ENCODE peak calls at places on chromosomes 12 and 14, in ten cellular contexts. One of them, this sample, is unnamed.

GRCh38 chr12:47097276-47097896 is 17.6 kb upstream of the AMIGO2 start:
- DNase-seq in body of pancreas: no peak
- DNase-seq in AG04450: no peak
- DNase-seq in left ventricle myocardium inferior: no peak
- DNase-seq in BE2C: no peak
- DNase-seq in heart left ventricle: no peak
- DNase-seq in transverse colon: no peak
- DNase-seq in CD8-positive, alpha-beta T cell: no peak
- DNase-seq in cardiac muscle cell: no peak
- DNase-seq in Peyer's patch: no peak
- DNase-seq in this sample: no peak

GRCh38 chr12:1594045-1594294 is 411 bp downstream of the FBXL14 start:
- DNase-seq in BE2C: peak; percentile 76
- DNase-seq in body of pancreas: peak; percentile 71
- DNase-seq in cardiac muscle cell: no peak
- DNase-seq in heart left ventricle: peak; percentile 76
- DNase-seq in AG04450: no peak
- DNase-seq in CD8-positive, alpha-beta T cell: no peak
- DNase-seq in transverse colon: peak; percentile 76
- DNase-seq in left ventricle myocardium inferior: peak; percentile 76
- DNase-seq in Peyer's patch: peak; percentile 61
- DNase-seq in this sample: peak; percentile 68

GRCh38 chr12:107178776-107179175 is 85.4 kb upstream of the CRY1 start:
- DNase-seq in transverse colon: no peak
- DNase-seq in BE2C: no peak
- DNase-seq in Peyer's patch: no peak
- DNase-seq in AG04450: no peak
- DNase-seq in heart left ventricle: no peak
- DNase-seq in body of pancreas: no peak
- DNase-seq in left ventricle myocardium inferior: no peak
- DNase-seq in CD8-positive, alpha-beta T cell: peak; percentile 24
- DNase-seq in cardiac muscle cell: no peak
- DNase-seq in this sample: no peak

GRCh38 chr14:93520053-93520607 is 89.4 kb downstream of the UNC79 start:
- DNase-seq in heart left ventricle: no peak
- DNase-seq in transverse colon: no peak
- DNase-seq in Peyer's patch: no peak
- DNase-seq in left ventricle myocardium inferior: no peak
- DNase-seq in body of pancreas: no peak
- DNase-seq in CD8-positive, alpha-beta T cell: no peak
- DNase-seq in BE2C: no peak
- DNase-seq in cardiac muscle cell: no peak
- DNase-seq in AG04450: no peak
- DNase-seq in this sample: peak; percentile 2

GRCh38 chr12:11719678-11720099 is 70.2 kb downstream of the ETV6 start:
- DNase-seq in heart left ventricle: peak; percentile 80
- DNase-seq in body of pancreas: no peak
- DNase-seq in cardiac muscle cell: no peak
- DNase-seq in transverse colon: peak; percentile 39
- DNase-seq in AG04450: peak; percentile 82
- DNase-seq in left ventricle myocardium inferior: peak; percentile 28
- DNase-seq in Peyer's patch: peak; percentile 53
- DNase-seq in CD8-positive, alpha-beta T cell: no peak
- DNase-seq in BE2C: peak; percentile 78
- DNase-seq in this sample: peak; percentile 52

GRCh38 chr12:70576341-70577282 is 60.6 kb downstream of the PTPRB start:
- DNase-seq in CD8-positive, alpha-beta T cell: no peak
- DNase-seq in Peyer's patch: no peak
- DNase-seq in transverse colon: no peak
- DNase-seq in cardiac muscle cell: peak; percentile 78
- DNase-seq in heart left ventricle: no peak
- DNase-seq in body of pancreas: no peak
- DNase-seq in left ventricle myocardium inferior: no peak
- DNase-seq in AG04450: peak; percentile 50
- DNase-seq in BE2C: no peak
- DNase-seq in this sample: no peak

GRCh38 chr14:94355191-94355794 is 32.2 kb upstream of the SERPINA6 start:
- DNase-seq in heart left ventricle: no peak
- DNase-seq in cardiac muscle cell: peak; percentile 10
- DNase-seq in body of pancreas: peak; percentile 18
- DNase-seq in Peyer's patch: no peak
- DNase-seq in CD8-positive, alpha-beta T cell: no peak
- DNase-seq in left ventricle myocardium inferior: peak; percentile 31
- DNase-seq in AG04450: peak; percentile 26
- DNase-seq in BE2C: no peak
- DNase-seq in transverse colon: peak; percentile 30
- DNase-seq in this sample: no peak

GRCh38 chr12:55829967-55830600 is 697 bp upstream of the DNAJC14 start:
- DNase-seq in CD8-positive, alpha-beta T cell: peak; percentile 40
- DNase-seq in body of pancreas: peak; percentile 69
- DNase-seq in AG04450: no peak
- DNase-seq in transverse colon: peak; percentile 64
- DNase-seq in BE2C: no peak
- DNase-seq in heart left ventricle: peak; percentile 55
- DNase-seq in left ventricle myocardium inferior: peak; percentile 57
- DNase-seq in Peyer's patch: peak; percentile 36
- DNase-seq in cardiac muscle cell: peak; percentile 64
- DNase-seq in this sample: peak; percentile 75

GRCh38 chr14:35534884-35535793 is 1.2 kb downstream of the INSM2 start:
- DNase-seq in AG04450: peak; percentile 24
- DNase-seq in body of pancreas: peak; percentile 73
- DNase-seq in CD8-positive, alpha-beta T cell: peak; percentile 54
- DNase-seq in transverse colon: peak; percentile 59
- DNase-seq in left ventricle myocardium inferior: peak; percentile 60
- DNase-seq in Peyer's patch: no peak
- DNase-seq in heart left ventricle: peak; percentile 51
- DNase-seq in cardiac muscle cell: peak; percentile 87
- DNase-seq in BE2C: peak; percentile 51
- DNase-seq in this sample: peak; percentile 61

GRCh38 chr14:81427348-81428058 is 27.4 kb upstream of the STON2 start:
- DNase-seq in BE2C: peak; percentile 76
- DNase-seq in transverse colon: peak; percentile 26
- DNase-seq in left ventricle myocardium inferior: peak; percentile 22
- DNase-seq in Peyer's patch: no peak
- DNase-seq in cardiac muscle cell: peak; percentile 8
- DNase-seq in body of pancreas: no peak
- DNase-seq in CD8-positive, alpha-beta T cell: no peak
- DNase-seq in AG04450: no peak
- DNase-seq in heart left ventricle: peak; percentile 47
- DNase-seq in this sample: peak; percentile 87

DNA sequence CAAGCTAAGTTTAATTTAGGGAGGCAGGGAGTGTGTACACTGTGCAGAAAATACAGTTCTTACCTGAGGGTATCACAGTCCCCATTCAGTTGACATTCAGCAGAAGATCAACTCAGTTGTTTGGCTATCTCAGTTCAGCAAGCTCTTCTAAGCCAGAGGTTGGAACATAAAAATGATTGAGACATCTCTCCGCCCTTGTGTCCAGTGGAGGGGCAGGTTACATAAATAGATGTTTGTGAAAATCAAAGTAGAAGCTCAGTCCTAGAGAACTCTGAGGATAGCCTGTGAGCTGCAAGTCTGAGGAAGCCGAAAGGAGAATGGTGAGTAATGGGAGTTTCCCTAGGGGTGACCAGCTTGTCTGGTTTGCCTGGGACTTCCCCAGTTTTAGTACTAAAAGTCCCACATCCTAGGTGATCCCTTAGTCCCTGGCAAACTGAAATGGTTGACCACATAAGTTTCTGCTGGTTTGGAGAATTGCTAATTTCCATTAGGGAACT is 251.4 kb upstream of the ATP2B1 start:
- DNase-seq in body of pancreas: no peak
- DNase-seq in cardiac muscle cell: no peak
- DNase-seq in heart left ventricle: no peak
- DNase-seq in left ventricle myocardium inferior: no peak
- DNase-seq in transverse colon: no peak
- DNase-seq in Peyer's patch: no peak
- DNase-seq in BE2C: no peak
- DNase-seq in AG04450: no peak
- DNase-seq in CD8-positive, alpha-beta T cell: no peak
- DNase-seq in this sample: no peak
- H3K4me3 ChIP-seq in body of pancreas: no peak overlapping the region
- H3K4me3 ChIP-seq in cardiac muscle cell: no peak overlapping the region
- H3K4me3 ChIP-seq in heart left ventricle: no peak overlapping the region
- H3K4me3 ChIP-seq in left ventricle myocardium inferior: no peak overlapping the region
- H3K4me3 ChIP-seq in transverse colon: no peak overlapping the region
- H3K4me3 ChIP-seq in Peyer's patch: no peak overlapping the region
- H3K4me3 ChIP-seq in BE2C: no peak overlapping the region
- H3K4me3 ChIP-seq in AG04450: no peak overlapping the region
- H3K4me3 ChIP-seq in CD8-positive, alpha-beta T cell: no peak overlapping the region
- H3K4me3 ChIP-seq in this sample: no peak overlapping the region

GRCh38 chr14:77800814-77801213 is 905 bp downstream of the ADCK1 start:
- DNase-seq in cardiac muscle cell: no peak
- DNase-seq in Peyer's patch: no peak
- DNase-seq in body of pancreas: no peak
- DNase-seq in left ventricle myocardium inferior: no peak
- DNase-seq in heart left ventricle: no peak
- DNase-seq in BE2C: no peak
- DNase-seq in AG04450: no peak
- DNase-seq in transverse colon: no peak
- DNase-seq in CD8-positive, alpha-beta T cell: no peak
- DNase-seq in this sample: no peak
- H3K9me3 ChIP-seq in cardiac muscle cell: no peaks in the 10 kb centered on the region
- H3K9me3 ChIP-seq in Peyer's patch: no peaks in the 10 kb centered on the region
- H3K9me3 ChIP-seq in body of pancreas: no peaks in the 10 kb centered on the region
- H3K9me3 ChIP-seq in left ventricle myocardium inferior: no peaks in the 10 kb centered on the region
- H3K9me3 ChIP-seq in heart left ventricle: no peaks in the 10 kb centered on the region
- H3K9me3 ChIP-seq in BE2C: no peaks in the 10 kb centered on the region
- H3K9me3 ChIP-seq in AG04450: no peaks in the 10 kb centered on the region
- H3K9me3 ChIP-seq in transverse colon: no peaks in the 10 kb centered on the region
- H3K9me3 ChIP-seq in CD8-positive, alpha-beta T cell: no peaks in the 10 kb centered on the region
- H3K9me3 ChIP-seq in this sample: no peaks in the 10 kb centered on the region

DNA sequence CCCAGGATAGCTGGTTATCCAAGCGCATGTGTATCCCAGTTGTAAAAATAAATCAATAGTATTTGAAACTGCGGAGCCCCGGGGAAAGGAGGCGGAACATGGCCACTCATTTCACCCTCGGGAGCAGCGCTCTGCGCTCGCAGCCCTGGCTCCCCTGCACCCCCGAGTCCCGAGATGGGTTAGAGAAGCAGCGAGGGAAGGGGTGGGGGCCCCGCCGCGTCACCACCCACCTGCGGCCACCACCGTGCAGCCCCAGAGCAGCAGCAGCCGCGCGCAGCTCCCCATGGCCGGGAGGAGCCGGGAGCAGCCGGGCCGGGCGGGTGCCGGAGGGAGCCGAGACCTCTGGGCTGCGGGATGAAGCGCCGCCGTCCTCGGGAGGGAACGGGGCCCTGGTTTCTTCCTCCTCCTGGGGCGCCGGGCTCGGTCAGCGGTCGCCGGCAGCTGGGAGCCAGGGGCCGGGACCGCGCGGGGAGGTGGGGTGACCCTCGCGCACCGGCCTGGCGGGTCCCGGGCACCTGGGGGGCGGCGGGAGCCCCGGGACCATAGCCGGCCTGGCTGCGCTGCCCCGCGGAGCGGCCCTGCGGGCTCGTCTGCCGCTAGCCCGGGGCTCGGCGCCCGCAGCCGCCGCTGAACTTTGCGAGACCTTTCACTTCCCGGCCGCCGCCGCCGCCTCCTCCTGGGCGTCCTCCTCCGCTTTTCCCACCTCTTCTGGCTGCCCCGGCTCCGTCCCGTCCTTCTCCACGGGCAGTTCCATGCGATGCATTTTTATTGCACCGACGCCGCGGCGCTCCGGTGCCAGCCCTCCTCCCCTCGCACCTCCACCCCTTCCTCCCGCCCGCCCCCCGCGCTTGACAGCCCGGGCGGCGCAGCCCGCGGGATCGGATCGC is at the start of gene NTN4:
- DNase-seq in CD8-positive, alpha-beta T cell: no peak
- DNase-seq in BE2C: peak; percentile 25
- DNase-seq in transverse colon: peak; percentile 64
- DNase-seq in Peyer's patch: no peak
- DNase-seq in heart left ventricle: peak; percentile 74
- DNase-seq in cardiac muscle cell: peak; percentile 54
- DNase-seq in body of pancreas: peak; percentile 67
- DNase-seq in AG04450: no peak
- DNase-seq in left ventricle myocardium inferior: peak; percentile 73
- DNase-seq in this sample: peak; percentile 36
- H3K4me3 ChIP-seq in CD8-positive, alpha-beta T cell: peak within 1 kb of the TSS; percentile 36
- H3K4me3 ChIP-seq in BE2C: peak within 1 kb of the TSS; percentile 19
- H3K4me3 ChIP-seq in transverse colon: peak within 1 kb of the TSS; percentile 83
- H3K4me3 ChIP-seq in Peyer's patch: peak within 1 kb of the TSS; percentile 68
- H3K4me3 ChIP-seq in heart left ventricle: peak within 1 kb of the TSS; percentile 94
- H3K4me3 ChIP-seq in cardiac muscle cell: peak within 1 kb of the TSS; percentile 50
- H3K4me3 ChIP-seq in body of pancreas: peak within 1 kb of the TSS; percentile 76
- H3K4me3 ChIP-seq in AG04450: peak within 1 kb of the TSS; percentile 81
- H3K4me3 ChIP-seq in left ventricle myocardium inferior: peak within 1 kb of the TSS; percentile 93
- H3K4me3 ChIP-seq in this sample: peak within 1 kb of the TSS; percentile 71

GRCh38 chr12:101925352-101925751 is 48.0 kb downstream of the DRAM1 start:
- DNase-seq in CD8-positive, alpha-beta T cell: no peak
- DNase-seq in transverse colon: peak; percentile 46
- DNase-seq in left ventricle myocardium inferior: peak; percentile 46
- DNase-seq in BE2C: no peak
- DNase-seq in cardiac muscle cell: no peak
- DNase-seq in body of pancreas: peak; percentile 23
- DNase-seq in AG04450: peak; percentile 97
- DNase-seq in Peyer's patch: no peak
- DNase-seq in heart left ventricle: peak; percentile 81
- DNase-seq in this sample: peak; percentile 6

GRCh38 chr12:101924647-101925046 is 47.3 kb downstream of the DRAM1 start:
- DNase-seq in heart left ventricle: no peak
- DNase-seq in Peyer's patch: no peak
- DNase-seq in AG04450: no peak
- DNase-seq in transverse colon: no peak
- DNase-seq in cardiac muscle cell: no peak
- DNase-seq in left ventricle myocardium inferior: no peak
- DNase-seq in CD8-positive, alpha-beta T cell: no peak
- DNase-seq in BE2C: peak; percentile 76
- DNase-seq in body of pancreas: no peak
- DNase-seq in this sample: peak; percentile 71

GRCh38 chr12:101927999-101928398 is 50.6 kb downstream of the DRAM1 start:
- DNase-seq in transverse colon: no peak
- DNase-seq in heart left ventricle: no peak
- DNase-seq in Peyer's patch: no peak
- DNase-seq in cardiac muscle cell: no peak
- DNase-seq in body of pancreas: no peak
- DNase-seq in CD8-positive, alpha-beta T cell: no peak
- DNase-seq in BE2C: no peak
- DNase-seq in left ventricle myocardium inferior: no peak
- DNase-seq in AG04450: no peak
- DNase-seq in this sample: no peak

GRCh38 chr12:101927042-101927441 is 49.7 kb downstream of the DRAM1 start:
- DNase-seq in BE2C: no peak
- DNase-seq in cardiac muscle cell: no peak
- DNase-seq in AG04450: peak; percentile 20
- DNase-seq in transverse colon: no peak
- DNase-seq in Peyer's patch: no peak
- DNase-seq in left ventricle myocardium inferior: no peak
- DNase-seq in body of pancreas: no peak
- DNase-seq in CD8-positive, alpha-beta T cell: no peak
- DNase-seq in heart left ventricle: no peak
- DNase-seq in this sample: no peak

DNA sequence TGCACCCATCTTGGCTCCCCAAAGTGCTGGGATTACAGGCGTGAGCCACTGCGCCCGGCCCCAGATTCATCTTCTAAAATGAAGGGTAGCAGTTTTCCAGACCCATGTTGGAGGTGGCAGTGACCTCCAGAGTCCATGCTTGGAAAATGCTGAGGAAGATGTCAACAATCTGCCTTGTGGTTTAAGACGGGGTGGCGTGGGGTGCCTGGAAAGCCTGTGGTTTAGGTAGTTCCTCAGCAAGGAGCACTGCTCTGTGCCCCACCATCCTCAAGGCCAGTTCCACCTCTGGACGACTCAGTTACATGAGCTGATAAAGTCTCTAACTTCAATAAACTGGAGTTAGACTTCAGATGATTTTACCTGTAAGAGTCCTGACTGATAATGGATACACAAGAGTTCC is 48.6 kb downstream of the DRAM1 start:
- DNase-seq in AG04450: no peak
- DNase-seq in BE2C: no peak
- DNase-seq in Peyer's patch: no peak
- DNase-seq in cardiac muscle cell: no peak
- DNase-seq in transverse colon: no peak
- DNase-seq in heart left ventricle: no peak
- DNase-seq in CD8-positive, alpha-beta T cell: no peak
- DNase-seq in left ventricle myocardium inferior: no peak
- DNase-seq in body of pancreas: no peak
- DNase-seq in this sample: no peak
- H3K9me3 ChIP-seq in AG04450: peaks cover 6% of the 10 kb centered on the region
- H3K9me3 ChIP-seq in BE2C: peaks cover 4% of the 10 kb centered on the region
- H3K9me3 ChIP-seq in Peyer's patch: no peaks in the 10 kb centered on the region
- H3K9me3 ChIP-seq in cardiac muscle cell: no peaks in the 10 kb centered on the region
- H3K9me3 ChIP-seq in transverse colon: no peaks in the 10 kb centered on the region
- H3K9me3 ChIP-seq in heart left ventricle: no peaks in the 10 kb centered on the region
- H3K9me3 ChIP-seq in CD8-positive, alpha-beta T cell: no peaks in the 10 kb centered on the region
- H3K9me3 ChIP-seq in left ventricle myocardium inferior: no peaks in the 10 kb centered on the region
- H3K9me3 ChIP-seq in body of pancreas: no peaks in the 10 kb centered on the region
- H3K9me3 ChIP-seq in this sample: no peaks in the 10 kb centered on the region

This sample was measured in SJCRH30.